ENCODE peak calls at places on chromosome 18, in eight cellular contexts. V, F, O, T, M, H, G and U are unnamed samples.

GRCh38 chr18:13486686-13487085 is 239.7 kb downstream of the FAM210A start:
- DNase-seq in V (no peak), F (no peak), O (no peak), T (no peak), M (no peak), H (no peak), G (no peak), U (no peak)

GRCh38 chr18:31297248-31297647 is 20.7 kb upstream of the DSG1 start:
- DNase-seq in V (no peak), F (no peak), O (no peak), T (no peak), M (no peak), H (no peak), G (no peak), U (no peak)

GRCh38 chr18:61824733-61825363 is 68.0 kb downstream of the RNF152 start:
- DNase-seq in V (no peak), F (no peak), O (no peak), T (no peak), M (no peak), H (no peak), G (no peak), U (no peak)

GRCh38 chr18:31716362-31716761 is 32.0 kb upstream of the B4GALT6 start:
- DNase-seq in V (no peak), F (no peak), O (no peak), T (no peak), M (no peak), H (no peak), G (no peak), U (no peak)

GRCh38 chr18:32670727-32671126 is 102.1 kb downstream of the KLHL14 start:
- DNase-seq in V (no peak), F (no peak), O (no peak), T (no peak), M (no peak), H (no peak), G (no peak), U (no peak)

GRCh38 chr18:33375829-33376228 is 64.7 kb downstream of the CCDC178 start:
- DNase-seq in V (no peak), F (no peak), O (no peak), T (no peak), M (no peak), H (no peak), G (no peak), U (no peak)

GRCh38 chr18:58668897-58669296 is 2.4 kb upstream of the MALT1 start:
- DNase-seq in V (no peak), F (no peak), O (peak; percentile 80), T (no peak), M (no peak), H (peak; percentile 35), G (no peak), U (no peak)

GRCh38 chr18:77071711-77072292 is 60.8 kb downstream of the MBP start:
- DNase-seq in V (no peak), F (no peak), O (peak; percentile 100), T (no peak), M (no peak), H (peak; percentile 90), G (no peak), U (no peak)

GRCh38 chr18:6982398-6982797 is 135.2 kb downstream of the LAMA1 start:
- DNase-seq in V (no peak), F (no peak), O (no peak), T (no peak), M (no peak), H (no peak), G (no peak), U (no peak)

GRCh38 chr18:51654441-51655326 is 457.2 kb upstream of the MEX3C start:
- DNase-seq in V (no peak), F (no peak), O (no peak), T (no peak), M (no peak), H (no peak), G (no peak), U (no peak)

DNA sequence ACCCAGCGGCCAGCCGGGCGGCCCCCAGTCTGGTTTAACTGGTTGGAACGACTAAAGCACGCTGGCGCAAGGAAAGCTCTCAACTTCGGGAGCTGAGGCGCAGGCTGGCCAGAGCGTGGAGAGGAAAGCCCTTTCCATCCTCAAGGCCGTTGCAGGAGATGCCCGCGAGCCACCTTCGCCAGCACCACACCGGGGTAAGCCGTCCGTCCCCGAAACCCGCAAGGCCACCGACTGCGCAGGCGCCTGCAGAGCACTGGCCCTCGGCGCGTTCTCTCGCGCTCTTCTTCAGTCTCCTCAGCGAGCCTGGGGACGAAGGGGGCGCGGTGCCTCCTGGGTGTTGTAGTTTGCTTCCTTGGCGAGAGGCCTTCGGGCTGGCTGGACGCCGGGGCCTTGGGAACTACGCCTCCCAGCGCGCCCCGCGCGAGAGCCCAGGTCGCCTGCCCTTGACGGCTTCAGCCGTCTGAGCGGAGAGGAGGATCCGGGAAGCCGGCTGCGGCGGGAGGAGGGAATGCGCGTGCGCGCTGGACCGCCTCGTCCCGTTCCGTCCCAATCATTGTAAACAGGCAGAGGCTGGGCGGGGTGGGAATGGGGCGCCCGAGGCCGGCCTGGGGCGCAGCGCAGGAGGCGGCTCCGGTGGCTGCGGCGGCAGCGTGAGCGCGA is at the start of gene RALBP1:
- DNase-seq in V (peak; percentile 100), F (peak; percentile 100), O (peak; percentile 99), T (peak; percentile 99), M (peak; percentile 100), H (peak; percentile 100), G (peak; percentile 99), U (peak; percentile 100)
- TF ChIP-seq POLR2A in V (peak; percentile 70), F (peak; percentile 92), O (no peak), T (peak; percentile 69), M (peak; percentile 67), H (peak; percentile 93), G (peak; percentile 25), U (peak; percentile 59)

GRCh38 chr18:22223961-22224322 is 54.6 kb downstream of the GATA6 start:
- DNase-seq in V (no peak), F (no peak), O (no peak), T (no peak), M (no peak), H (no peak), G (no peak), U (no peak)

GRCh38 chr18:22224339-22224738 is 55.0 kb downstream of the GATA6 start:
- DNase-seq in V (no peak), F (no peak), O (no peak), T (no peak), M (no peak), H (no peak), G (no peak), U (no peak)

GRCh38 chr18:22223263-22223960 is 54.0 kb downstream of the GATA6 start:
- DNase-seq in V (peak; percentile 71), F (peak; percentile 92), O (peak; percentile 95), T (peak; percentile 47), M (peak; percentile 84), H (peak; percentile 77), G (peak; percentile 58), U (peak; percentile 62)

GRCh38 chr18:22221350-22221749 is 52.0 kb downstream of the GATA6 start:
- DNase-seq in V (no peak), F (no peak), O (no peak), T (no peak), M (no peak), H (no peak), G (no peak), U (no peak)

GRCh38 chr18:22219568-22220355 is 50.4 kb downstream of the GATA6 start:
- DNase-seq in V (no peak), F (no peak), O (no peak), T (no peak), M (no peak), H (no peak), G (no peak), U (no peak)
- TF ChIP-seq CTCF in V (no peak), F (no peak), O (no peak), T (peak; percentile 34), M (no peak), H (no peak), G (no peak), U (no peak)

GRCh38 chr18:23529597-23529996 is 26.3 kb downstream of the RMC1 start:
- DNase-seq in V (no peak), F (no peak), O (peak; percentile 62), T (no peak), M (no peak), H (peak; percentile 28), G (no peak), U (no peak)

GRCh38 chr18:23524213-23524707 is 20.9 kb downstream of the RMC1 start:
- DNase-seq in V (no peak), F (no peak), O (no peak), T (no peak), M (no peak), H (no peak), G (no peak), U (no peak)

GRCh38 chr18:23523429-23524212 is 20.3 kb downstream of the RMC1 start:
- DNase-seq in V (no peak), F (no peak), O (peak; percentile 48), T (no peak), M (no peak), H (no peak), G (no peak), U (no peak)

GRCh38 chr18:23528580-23529472 is 25.5 kb downstream of the RMC1 start:
- DNase-seq in V (peak; percentile 77), F (no peak), O (peak; percentile 26), T (no peak), M (no peak), H (no peak), G (no peak), U (no peak)

DNA sequence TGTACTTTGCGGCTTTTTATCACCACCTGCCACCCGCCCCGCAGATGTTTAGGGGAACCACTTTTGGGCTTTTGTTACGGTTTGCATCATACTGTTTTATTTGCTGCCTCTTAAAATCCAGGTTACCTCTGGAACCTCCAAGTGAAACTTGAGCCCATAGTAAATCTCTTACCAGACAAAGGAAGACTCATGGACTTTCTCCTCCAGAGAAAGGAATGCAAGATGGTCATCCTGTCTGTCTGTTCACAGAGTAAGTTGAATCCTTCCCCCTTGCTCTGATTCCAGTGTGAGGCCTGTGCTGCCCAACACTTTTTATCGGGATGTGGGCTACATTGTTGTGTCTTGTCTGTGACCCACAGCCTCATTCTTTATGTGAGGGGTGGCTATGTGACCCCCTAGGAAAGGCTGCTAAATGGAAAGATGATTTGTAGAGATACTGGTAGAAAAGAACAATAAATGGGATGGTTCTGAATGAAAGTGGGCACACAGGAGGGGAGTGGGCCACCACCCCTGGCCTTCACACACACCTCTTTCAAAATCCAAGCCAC is 23.3 kb downstream of the RMC1 start:
- DNase-seq in V (no peak), F (no peak), O (no peak), T (no peak), M (no peak), H (no peak), G (no peak), U (no peak)
- H3K4me1 ChIP-seq in V (no peaks in the 10 kb centered on the region), F (no peaks in the 10 kb centered on the region), O (peaks cover 10% of the 10 kb centered on the region), T (no peaks in the 10 kb centered on the region), M (peaks cover 14% of the 10 kb centered on the region), H (peaks cover 17% of the 10 kb centered on the region), G (no peaks in the 10 kb centered on the region), U (no peaks in the 10 kb centered on the region)

DNA sequence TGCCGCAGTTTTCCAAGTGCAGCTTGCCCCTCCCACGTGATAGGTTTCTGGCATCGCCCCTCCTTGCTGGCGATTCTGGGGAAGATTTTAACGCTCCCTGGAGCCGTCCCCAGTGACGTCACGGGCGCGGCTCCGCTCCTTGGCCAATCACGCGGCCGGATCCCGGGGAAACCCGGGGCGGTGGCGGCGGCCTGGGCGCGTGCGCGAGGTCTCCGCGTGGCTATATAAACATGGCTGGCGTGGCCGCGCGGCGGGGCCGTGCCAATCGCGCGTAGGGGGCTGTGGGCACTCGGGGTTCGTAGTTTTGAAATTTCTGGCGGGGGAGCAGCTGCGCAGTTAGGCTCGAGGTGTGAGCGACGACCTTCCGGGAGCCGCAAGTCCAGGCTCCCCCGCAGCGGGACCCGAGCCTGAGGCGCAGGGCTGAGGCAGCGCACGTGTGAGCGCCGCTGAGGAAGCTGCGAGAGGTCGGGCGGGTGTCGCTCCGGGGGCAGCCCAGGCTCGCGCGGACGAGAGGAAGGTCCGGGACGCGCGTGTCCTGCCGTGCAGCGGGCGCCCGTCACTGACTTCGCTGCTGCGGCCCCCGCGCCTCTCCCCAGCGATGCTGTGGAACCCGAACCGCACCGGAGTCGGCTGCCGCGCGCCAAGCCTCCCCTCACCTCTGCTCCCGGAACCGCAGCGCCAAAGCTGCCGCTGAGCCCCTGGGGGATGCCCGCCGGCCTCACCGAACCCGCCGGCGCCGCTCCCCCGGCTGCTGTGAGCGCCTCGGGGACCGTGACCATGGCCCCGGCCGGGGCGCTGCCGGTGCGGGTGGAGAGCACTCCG is at the start of gene TAF4B:
- DNase-seq in V (peak; percentile 97), F (peak; percentile 96), O (peak; percentile 83), T (peak; percentile 73), M (peak; percentile 97), H (peak; percentile 93), G (peak; percentile 96), U (peak; percentile 97)
- TF ChIP-seq POLR2A in V (no peak), F (peak; percentile 73), O (no peak), T (peak; percentile 64), M (peak; percentile 40), H (no peak), G (peak; percentile 72), U (peak; percentile 57)